ENCODE peak calls at places on chromosome 12, in nine cellular contexts. D is progenitor cell of endocrine pancreas, F is dorsolateral prefrontal cortex, W is NCI-H1092, I is D341Med, Z is Right ventricle myocardium superior, H is stromal cell of bone marrow, G is bronchial epithelial cell, J is nephron progenitor cell. X is an unnamed sample.

GRCh38 chr12:22467190-22467589 is 77.2 kb downstream of the C2CD5 start:
- DNase-seq in D (no peak), F (no peak), W (no peak), I (no peak), Z (no peak), H (peak; percentile 12), G (no peak), J (no peak), X (no peak)

GRCh38 chr12:51323966-51324895 is at the start of gene BIN2:
- DNase-seq in D (no peak), F (peak; percentile 51), W (no peak), I (no peak), Z (peak; percentile 83), H (no peak), G (no peak), J (no peak), X (no peak)

GRCh38 chr12:108699955-108700563 is 31.3 kb downstream of the CORO1C start:
- DNase-seq in D (no peak), F (no peak), W (no peak), I (no peak), Z (no peak), H (no peak), G (no peak), J (no peak), X (no peak)

GRCh38 chr12:23561536-23561935 is 387.9 kb downstream of the SOX5 start:
- DNase-seq in D (no peak), F (no peak), W (no peak), I (peak; percentile 27), Z (no peak), H (no peak), G (no peak), J (no peak), X (no peak)

GRCh38 chr12:1873531-1874149 is 44.8 kb downstream of the CACNA2D4 start:
- DNase-seq in D (no peak), F (no peak), W (no peak), I (no peak), Z (no peak), H (no peak), G (no peak), J (no peak), X (no peak)

GRCh38 chr12:119659289-119659897 is 8.5 kb upstream of the PRKAB1 start:
- DNase-seq in D (peak; percentile 16), F (no peak), W (no peak), I (peak; percentile 63), Z (no peak), H (no peak), G (peak; percentile 31), J (peak; percentile 54), X (no peak)

GRCh38 chr12:5989621-5990020 is 44.6 kb upstream of the ANO2 start:
- DNase-seq in D (no peak), F (no peak), W (no peak), I (no peak), Z (no peak), H (no peak), G (no peak), J (no peak), X (no peak)

GRCh38 chr12:108369736-108370396 is 30.8 kb upstream of the CMKLR1 start:
- DNase-seq in D (no peak), F (no peak), W (no peak), I (no peak), Z (no peak), H (no peak), G (no peak), J (no peak), X (no peak)

GRCh38 chr12:29429999-29430698 is 49.2 kb upstream of the ERGIC2 start:
- DNase-seq in D (no peak), F (no peak), W (no peak), I (no peak), Z (no peak), H (no peak), G (peak; percentile 89), J (no peak), X (no peak)

GRCh38 chr12:7642876-7643309 is 22.8 kb downstream of the APOBEC1 start:
- DNase-seq in D (no peak), F (no peak), W (no peak), I (no peak), Z (no peak), H (no peak), G (no peak), J (peak; percentile 16), X (no peak)

GRCh38 chr12:15234011-15234410 is 12.8 kb upstream of the RERG start:
- DNase-seq in D (no peak), F (no peak), W (no peak), I (no peak), Z (no peak), H (no peak), G (no peak), J (no peak), X (no peak)

GRCh38 chr12:71392521-71393145 is 47.0 kb upstream of the LGR5 start:
- DNase-seq in D (no peak), F (no peak), W (peak; percentile 53), I (peak; percentile 71), Z (no peak), H (peak; percentile 52), G (peak; percentile 84), J (peak; percentile 7), X (no peak)

GRCh38 chr12:68479832-68480291 is 130.8 kb upstream of the RAP1B start:
- DNase-seq in D (no peak), F (no peak), W (no peak), I (no peak), Z (no peak), H (no peak), G (peak; percentile 69), J (no peak), X (no peak)

GRCh38 chr12:120439646-120440247 is 1.8 kb downstream of the COX6A1 start:
- DNase-seq in D (peak; percentile 59), F (peak; percentile 48), W (peak; percentile 21), I (peak; percentile 84), Z (no peak), H (peak; percentile 12), G (peak; percentile 55), J (peak; percentile 76), X (peak; percentile 42)

GRCh38 chr12:94134226-94134795 is 14.1 kb upstream of the PLXNC1 start:
- DNase-seq in D (no peak), F (no peak), W (peak; percentile 7), I (peak; percentile 60), Z (no peak), H (peak; percentile 40), G (peak; percentile 60), J (no peak), X (no peak)

GRCh38 chr12:718756-719138 is 33.6 kb upstream of the WNK1 start:
- DNase-seq in D (no peak), F (no peak), W (no peak), I (no peak), Z (no peak), H (no peak), G (no peak), J (no peak), X (no peak)

GRCh38 chr12:89893972-89894706 is 185.5 kb upstream of the ATP2B1 start:
- DNase-seq in D (no peak), F (no peak), W (no peak), I (no peak), Z (no peak), H (no peak), G (peak; percentile 70), J (no peak), X (no peak)

GRCh38 chr12:122855071-122855829 is 20.0 kb downstream of the HIP1R start:
- DNase-seq in D (no peak), F (no peak), W (no peak), I (no peak), Z (no peak), H (no peak), G (no peak), J (no peak), X (no peak)

GRCh38 chr12:52916225-52916624 is 11.3 kb upstream of the KRT8 start:
- DNase-seq in D (no peak), F (no peak), W (no peak), I (peak; percentile 8), Z (no peak), H (no peak), G (no peak), J (no peak), X (no peak)

GRCh38 chr12:93387780-93388179 is 10.1 kb downstream of the NUDT4 start:
- DNase-seq in D (no peak), F (no peak), W (no peak), I (no peak), Z (no peak), H (no peak), G (peak; percentile 67), J (no peak), X (no peak)

GRCh38 chr12:123109319-123109772 is 41.5 kb downstream of the PITPNM2 start:
- DNase-seq in D (no peak), F (no peak), W (no peak), I (no peak), Z (no peak), H (no peak), G (no peak), J (no peak), X (peak; percentile 28)

GRCh38 chr12:24109381-24110039 is 160.0 kb upstream of the SOX5 start:
- DNase-seq in D (no peak), F (no peak), W (no peak), I (peak; percentile 29), Z (no peak), H (no peak), G (peak; percentile 35), J (no peak), X (no peak)

GRCh38 chr12:132633901-132634300 is 15.3 kb downstream of the P2RX2 start:
- DNase-seq in D (no peak), F (no peak), W (no peak), I (no peak), Z (no peak), H (no peak), G (no peak), J (no peak), X (no peak)

GRCh38 chr12:115037830-115038229 is 353.9 kb upstream of the TBX3 start:
- DNase-seq in D (no peak), F (no peak), W (no peak), I (no peak), Z (no peak), H (peak; percentile 36), G (no peak), J (no peak), X (no peak)

GRCh38 chr12:122726056-122726558 is 4.5 kb downstream of the HCAR1 start:
- DNase-seq in D (no peak), F (no peak), W (no peak), I (no peak), Z (no peak), H (no peak), G (peak; percentile 91), J (no peak), X (no peak)

GRCh38 chr12:91040356-91040755 is 17.5 kb downstream of the KERA start:
- DNase-seq in D (no peak), F (no peak), W (no peak), I (no peak), Z (no peak), H (no peak), G (peak; percentile 43), J (no peak), X (no peak)

GRCh38 chr12:49055978-49056754 is 4.4 kb downstream of the KMT2D start:
- DNase-seq in D (no peak), F (no peak), W (no peak), I (peak; percentile 74), Z (peak; percentile 54), H (peak; percentile 62), G (peak; percentile 80), J (peak; percentile 33), X (no peak)

GRCh38 chr12:121536929-121537813 is 43.7 kb downstream of the KDM2B start:
- DNase-seq in D (peak; percentile 62), F (peak; percentile 86), W (peak; percentile 48), I (peak; percentile 61), Z (peak; percentile 95), H (peak; percentile 41), G (no peak), J (peak; percentile 85), X (peak; percentile 58)

GRCh38 chr12:111152581-111152980 is 216.3 kb downstream of the PHETA1 start:
- DNase-seq in D (no peak), F (peak; percentile 74), W (no peak), I (no peak), Z (no peak), H (no peak), G (no peak), J (no peak), X (no peak)

GRCh38 chr12:87511371-87511770 is 517.8 kb downstream of the C12orf50 start:
- DNase-seq in D (no peak), F (no peak), W (no peak), I (no peak), Z (no peak), H (no peak), G (no peak), J (no peak), X (no peak)

GRCh38 chr12:81078469-81079196 is 754 bp downstream of the ACSS3 start:
- DNase-seq in D (no peak), F (no peak), W (no peak), I (no peak), Z (no peak), H (peak; percentile 39), G (peak; percentile 68), J (peak; percentile 28), X (no peak)

X was measured in substantia nigra.